ENCODE peak calls at places on chromosomes 16 and 17, in seven cellular contexts. V is cardiac muscle cell, T is tibial nerve, Z is adrenal gland, R is A549, K is body of pancreas, Y is psoas muscle. P is an unnamed sample. For H3K4me1, the result is how much of the 10 kb centered on the place peaks cover.

GRCh38 chr16:6483634-6484033 is 849.0 kb upstream of the RBFOX1 start:
- DNase-seq in Z (no peak), T (no peak), K (no peak), Y (no peak), R (no peak), V (no peak), P (no peak)

GRCh38 chr16:14029658-14030057 is 41.5 kb upstream of the MRTFB start:
- DNase-seq in K (no peak), Z (no peak), V (no peak), T (no peak), R (no peak), Y (no peak), P (peak)

GRCh38 chr16:48498761-48499600 is 111.0 kb downstream of the N4BP1 start:
- DNase-seq in T (peak), R (no peak), K (peak), Z (peak), Y (no peak), V (peak), P (no peak)

GRCh38 chr17:38469875-38470274 is 41.6 kb downstream of the ARHGAP23 start:
- DNase-seq in Y (no peak), T (no peak), Z (no peak), R (no peak), K (no peak), V (peak), P (no peak)

GRCh38 chr16:15771694-15772093 is 85.1 kb downstream of the MYH11 start:
- DNase-seq in K (no peak), Y (no peak), R (no peak), Z (no peak), T (no peak), V (no peak), P (no peak)

GRCh38 chr17:4949321-4950074 is 1.2 kb upstream of the PFN1 start:
- DNase-seq in Y (peak), Z (peak), V (peak), K (peak), R (peak), T (no peak), P (peak)

GRCh38 chr17:60944751-60945150 is 267.1 kb downstream of the BCAS3 start:
- DNase-seq in Z (no peak), V (no peak), R (no peak), T (no peak), Y (no peak), K (no peak), P (no peak)

GRCh38 chr16:68395806-68396205 is 52.5 kb downstream of the SMPD3 start:
- DNase-seq in V (no peak), T (no peak), Z (no peak), K (no peak), Y (no peak), R (no peak), P (no peak)

GRCh38 chr16:69859105-69859969 is 91.8 kb upstream of the CLEC18A start:
- DNase-seq in Z (peak), V (no peak), K (peak), T (peak), R (peak), Y (no peak), P (no peak)
- TF ChIP-seq CTCF in Z (no peak), V (no peak), K (peak), T (peak), R (peak), Y (peak), P (peak)

GRCh38 chr16:998615-999014 is 17.0 kb downstream of the SOX8 start:
- DNase-seq in T (no peak), V (no peak), Z (no peak), K (no peak), R (no peak), Y (no peak), P (no peak)
- H3K4me1 ChIP-seq in T (under half), V (under half), Z (under half), K (under half), R (under half), Y (under half), P (under half)

DNA sequence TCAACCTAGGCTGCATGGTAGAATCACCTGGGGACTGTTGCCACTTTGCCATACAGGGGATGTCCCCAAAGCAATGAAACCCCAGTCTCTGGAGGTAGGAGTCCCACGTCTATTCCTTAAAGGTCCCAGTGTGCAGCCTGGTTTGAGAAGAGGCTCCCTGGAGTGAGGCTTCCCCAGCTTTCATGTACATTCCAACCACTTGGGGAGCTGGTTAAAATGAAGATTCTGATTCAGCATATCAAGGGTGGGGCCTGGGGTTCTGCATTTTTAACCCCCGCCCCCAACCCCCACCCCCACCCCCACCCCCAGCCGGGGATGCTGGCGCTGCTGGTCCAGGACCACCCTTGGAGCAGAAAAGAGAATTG is 241.2 kb downstream of the FOXL1 start:
- DNase-seq in T (no peak), K (no peak), V (peak), Y (no peak), R (no peak), Z (no peak), P (no peak)
- TF ChIP-seq CTCF in T (no peak), K (no peak), V (peak), Y (no peak), R (no peak), Z (no peak), P (no peak)

GRCh38 chr16:72932677-72933335 is 115.1 kb downstream of the ZFHX3 start:
- DNase-seq in R (no peak), K (no peak), V (no peak), Z (no peak), Y (no peak), T (no peak), P (no peak)
- H3K4me1 ChIP-seq in R (under half), K (half or more), V (under half), Z (under half), Y (half or more), T (under half), P (under half)

GRCh38 chr17:17751489-17751995 is 70.3 kb downstream of the RAI1 start:
- DNase-seq in Z (no peak), K (no peak), R (no peak), T (no peak), V (no peak), Y (no peak), P (no peak)

GRCh38 chr17:17752822-17753448 is 71.7 kb downstream of the RAI1 start:
- DNase-seq in Z (no peak), K (no peak), R (no peak), V (no peak), T (no peak), Y (no peak), P (no peak)

GRCh38 chr17:17750881-17751280 is 69.6 kb downstream of the RAI1 start:
- DNase-seq in Y (no peak), V (no peak), R (no peak), Z (no peak), T (no peak), K (no peak), P (no peak)

GRCh38 chr17:17749921-17750320 is 68.7 kb downstream of the RAI1 start:
- DNase-seq in Z (no peak), R (peak), T (peak), V (peak), Y (no peak), K (peak), P (peak)

GRCh38 chr17:17751996-17752821 is 71.0 kb downstream of the RAI1 start:
- DNase-seq in T (peak), K (peak), V (peak), Y (peak), Z (peak), R (peak), P (peak)
- TF ChIP-seq CTCF in T (no peak), K (peak), V (peak), Y (no peak), Z (peak), R (peak), P (no peak)

GRCh38 chr16:25065899-25066298 is 45.6 kb upstream of the LCMT1 start:
- DNase-seq in Z (no peak), R (no peak), V (no peak), K (no peak), Y (no peak), T (no peak), P (no peak)
- H3K4me1 ChIP-seq in Z (under half), R (under half), V (under half), K (under half), Y (under half), T (under half), P (under half)

GRCh38 chr17:72825218-72825617 is 267.3 kb downstream of the SLC39A11 start:
- DNase-seq in Z (no peak), R (no peak), T (no peak), K (no peak), V (no peak), Y (no peak), P (no peak)

GRCh38 chr17:72822358-72823023 is 270.0 kb downstream of the SLC39A11 start:
- DNase-seq in Y (no peak), T (no peak), K (no peak), R (no peak), V (no peak), Z (no peak), P (no peak)

GRCh38 chr17:72832306-72832705 is 260.2 kb downstream of the SLC39A11 start:
- DNase-seq in T (no peak), K (no peak), R (no peak), Z (no peak), V (no peak), Y (no peak), P (no peak)

DNA sequence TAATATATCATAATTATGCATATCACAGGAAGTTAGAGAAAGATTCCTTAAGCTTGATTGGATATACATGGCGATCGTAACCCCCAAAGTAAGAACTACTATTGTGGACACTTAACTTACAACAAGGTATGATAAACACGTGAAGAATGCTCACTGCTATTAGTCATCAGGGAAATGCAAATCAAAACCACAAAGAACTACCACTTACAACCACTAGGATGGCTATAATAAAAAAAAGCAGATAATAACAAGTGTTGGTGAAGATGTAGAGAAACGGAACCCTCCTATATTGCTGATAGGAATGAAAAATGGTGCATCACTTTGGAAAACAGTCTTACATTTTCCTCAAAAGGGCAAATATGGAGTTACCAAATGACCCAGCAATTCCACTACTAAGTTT is 265.9 kb downstream of the SLC39A11 start:
- DNase-seq in V (no peak), K (no peak), Y (no peak), T (no peak), Z (no peak), R (peak), P (no peak)
- TF ChIP-seq CTCF in V (no peak), K (no peak), Y (no peak), T (no peak), Z (no peak), R (no peak), P (no peak)

GRCh38 chr16:88535857-88536222 is 34.4 kb upstream of the ZC3H18 start:
- DNase-seq in Y (no peak), T (no peak), R (no peak), K (no peak), V (no peak), Z (no peak), P (no peak)
- H3K4me1 ChIP-seq in Y (under half), T (under half), R (under half), K (under half), V (under half), Z (under half), P (under half)

P was measured in BE2C.